ENCODE peak calls at places on chromosomes 1 and 21, in seven cellular contexts. V is K562, O is astrocyte, S is mesenchymal stem cell, P is PC-3, N is mammary epithelial cell, C is PC-9. Q is an unnamed sample.

GRCh38 chr1:41322835-41323234 is 38.4 kb upstream of the FOXO6 start:
- DNase-seq in V (peak; percentile 62), O (no peak), S (peak; percentile 22), P (peak; percentile 66), N (peak; percentile 45), C (peak; percentile 60), Q (peak; percentile 40)

GRCh38 chr1:241749041-241749798 is 97.1 kb downstream of the WDR64 start:
- DNase-seq in V (no peak), O (peak; percentile 28), S (no peak), P (peak; percentile 70), N (peak; percentile 48), C (peak; percentile 74), Q (peak; percentile 77)

GRCh38 chr21:24025101-24025500 is 1582.2 kb downstream of the MRPL39 start:
- DNase-seq in V (no peak), O (no peak), S (no peak), P (peak; percentile 5), N (no peak), C (no peak), Q (no peak)

GRCh38 chr1:208593306-208594006 is 349.3 kb upstream of the PLXNA2 start:
- DNase-seq in V (no peak), O (no peak), S (no peak), P (no peak), N (no peak), C (no peak), Q (no peak)

GRCh38 chr21:41810597-41810932 is 43.7 kb upstream of the RIPK4 start:
- DNase-seq in V (no peak), O (no peak), S (no peak), P (no peak), N (no peak), C (no peak), Q (no peak)

GRCh38 chr1:69533343-69533742 is 34.4 kb upstream of the LRRC7 start:
- DNase-seq in V (no peak), O (no peak), S (no peak), P (no peak), N (peak; percentile 28), C (no peak), Q (no peak)

GRCh38 chr21:37219766-37220432 is 47.2 kb downstream of the VPS26C start:
- DNase-seq in V (no peak), O (peak; percentile 9), S (no peak), P (no peak), N (no peak), C (no peak), Q (no peak)

GRCh38 chr1:21234779-21235178 is 55.5 kb downstream of the ECE1 start:
- DNase-seq in V (no peak), O (no peak), S (peak; percentile 55), P (peak; percentile 61), N (no peak), C (no peak), Q (peak; percentile 91)

GRCh38 chr21:42818328-42818749 is 61.0 kb downstream of the WDR4 start:
- DNase-seq in V (peak; percentile 69), O (peak; percentile 14), S (peak; percentile 55), P (peak; percentile 69), N (peak; percentile 45), C (no peak), Q (peak; percentile 73)

GRCh38 chr1:226405411-226405988 is 2.4 kb downstream of the PARP1 start:
- DNase-seq in V (no peak), O (no peak), S (no peak), P (no peak), N (no peak), C (no peak), Q (no peak)

GRCh38 chr1:143643148-143643885 is 328.5 kb downstream of the FAM72C start:
- DNase-seq in V (no peak), O (no peak), S (no peak), P (no peak), N (no peak), C (no peak), Q (no peak)

GRCh38 chr21:33374080-33374873 is 28.9 kb upstream of the IFNGR2 start:
- DNase-seq in V (no peak), O (peak; percentile 35), S (peak; percentile 46), P (peak; percentile 90), N (peak; percentile 55), C (peak; percentile 98), Q (peak; percentile 58)

GRCh38 chr1:237105826-237106225 is 63.8 kb downstream of the RYR2 start:
- DNase-seq in V (no peak), O (no peak), S (no peak), P (no peak), N (no peak), C (no peak), Q (no peak)

GRCh38 chr1:33726274-33726804 is 137.5 kb upstream of the HMGB4 start:
- DNase-seq in V (no peak), O (no peak), S (no peak), P (no peak), N (no peak), C (no peak), Q (no peak)

GRCh38 chr1:84479998-84480397 is 932 bp downstream of the RPF1 start:
- DNase-seq in V (peak; percentile 15), O (no peak), S (no peak), P (no peak), N (no peak), C (no peak), Q (peak; percentile 46)

GRCh38 chr1:234326493-234327366 is 46.5 kb upstream of the COA6 start:
- DNase-seq in V (peak; percentile 76), O (no peak), S (peak; percentile 55), P (peak; percentile 81), N (peak; percentile 41), C (no peak), Q (peak; percentile 76)
- H3K4me3 ChIP-seq in V (no peak overlapping the region), O (peak overlapping the region; percentile 40), S (peak overlapping the region; percentile 65), P (peak overlapping the region; percentile 66), N (no peak overlapping the region), C (no peak overlapping the region), Q (peak overlapping the region; percentile 56)

GRCh38 chr1:5895446-5896406 is 96.5 kb downstream of the NPHP4 start:
- DNase-seq in V (no peak), O (no peak), S (no peak), P (no peak), N (no peak), C (no peak), Q (no peak)
- H3K4me2 ChIP-seq in V (no peak overlapping the region), O (no peak overlapping the region), S (no peak overlapping the region), P (no peak overlapping the region), N (no peak overlapping the region), C (no peak overlapping the region), Q (no peak overlapping the region)

DNA sequence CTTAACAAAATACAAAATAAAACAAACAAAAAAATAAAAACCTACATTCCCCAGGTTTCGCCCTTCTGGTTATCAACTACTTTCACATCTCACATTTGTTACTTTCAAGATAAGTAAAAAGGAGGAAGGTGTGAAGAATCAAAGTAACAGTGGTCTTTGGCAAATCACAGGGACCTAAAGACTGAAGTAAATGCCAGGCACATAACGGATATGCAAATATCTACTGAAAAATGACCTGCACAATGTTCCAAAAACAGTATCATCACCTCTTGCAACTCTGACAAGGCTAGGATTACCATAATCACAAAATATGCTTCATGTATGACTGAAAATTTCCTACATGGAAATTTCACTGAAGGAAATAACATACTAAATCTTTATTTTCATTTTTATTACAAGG is 29.3 kb downstream of the COP1 start:
- DNase-seq in V (no peak), O (no peak), S (no peak), P (no peak), N (no peak), C (no peak), Q (no peak)
- H3K4me3 ChIP-seq in V (no peak overlapping the region), O (no peak overlapping the region), S (no peak overlapping the region), P (no peak overlapping the region), N (no peak overlapping the region), C (no peak overlapping the region), Q (no peak overlapping the region)

DNA sequence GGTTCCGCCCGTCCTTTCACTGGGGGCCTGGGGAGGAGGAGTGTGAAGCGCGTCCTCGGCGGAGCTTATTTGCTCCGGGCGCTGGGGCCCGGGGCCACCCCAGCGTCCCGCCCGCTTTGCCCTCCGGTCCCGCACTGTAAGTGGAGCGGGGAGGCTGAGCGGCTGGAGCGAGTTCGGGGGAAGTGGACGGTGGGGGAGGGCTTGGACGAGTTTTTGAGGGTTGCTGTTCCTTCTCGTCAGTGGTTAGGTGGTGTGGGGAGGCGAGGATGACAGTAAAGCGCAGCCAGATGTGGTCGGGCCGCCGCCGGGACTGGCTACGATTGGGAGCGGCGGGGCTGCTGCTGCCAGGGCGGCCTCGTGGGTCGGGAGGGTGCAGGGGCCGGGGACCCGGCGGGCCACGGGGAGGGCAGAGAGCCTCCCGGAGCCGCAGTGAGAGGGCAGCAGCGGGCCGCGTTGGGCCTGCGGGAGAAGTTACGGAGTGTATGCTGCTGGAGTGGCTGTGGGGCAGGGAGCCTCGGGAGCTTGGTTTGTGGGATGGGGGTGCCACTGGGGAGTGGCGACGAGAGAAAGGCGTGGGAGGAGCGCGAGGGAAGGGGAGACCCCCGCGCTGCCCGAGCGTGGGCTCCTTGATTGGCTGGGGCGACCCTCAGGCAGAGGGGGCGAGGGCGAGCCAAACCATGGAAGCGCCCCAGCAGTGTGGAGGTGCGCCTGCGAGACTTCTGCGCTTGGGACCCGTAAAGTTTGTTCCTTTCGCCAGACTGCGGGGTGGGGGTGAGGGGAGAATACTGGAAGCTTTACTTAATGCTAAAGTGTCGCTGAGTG is 2.1 kb downstream of the ADGRL2 start:
- DNase-seq in V (no peak), O (peak; percentile 30), S (peak; percentile 74), P (no peak), N (peak; percentile 61), C (no peak), Q (peak; percentile 84)
- H3K4me2 ChIP-seq in V (no peak overlapping the region), O (peak overlapping the region; percentile 97), S (peak overlapping the region; percentile 90), P (peak overlapping the region; percentile 62), N (peak overlapping the region; percentile 96), C (peak overlapping the region; percentile 94), Q (peak overlapping the region; percentile 94)

DNA sequence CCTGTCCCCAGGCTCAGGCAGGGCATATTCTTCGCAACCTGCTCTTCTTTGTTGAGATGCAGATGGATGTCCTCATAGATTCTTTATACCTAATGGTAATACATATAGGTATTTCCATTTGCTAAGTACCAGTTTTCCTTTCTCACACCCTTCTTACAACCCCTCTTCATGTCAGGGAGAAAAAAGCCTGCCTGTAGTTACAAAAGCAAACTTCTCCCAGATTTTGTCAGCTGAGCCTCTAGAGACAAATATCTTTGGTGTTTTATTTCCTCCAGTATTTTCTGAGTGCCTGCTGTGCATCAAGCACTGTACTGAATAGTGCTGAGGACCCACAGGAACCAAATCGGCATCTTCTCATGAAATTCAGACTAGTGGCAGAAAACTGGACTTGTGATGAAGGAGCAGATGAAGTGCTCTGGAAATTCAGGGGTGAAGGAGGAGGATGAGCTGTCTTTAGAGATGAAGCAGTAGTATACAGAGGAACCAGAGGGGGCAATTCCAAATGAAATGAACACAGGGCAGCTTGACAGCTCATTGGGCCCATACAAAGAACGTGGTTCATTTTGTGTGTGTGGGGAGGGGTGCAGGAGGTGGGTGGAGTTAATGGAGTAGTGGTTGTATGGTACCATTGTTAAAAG is 33.4 kb downstream of the SLC2A1 start:
- DNase-seq in V (no peak), O (no peak), S (no peak), P (no peak), N (no peak), C (no peak), Q (peak; percentile 21)
- H3K4me3 ChIP-seq in V (peak overlapping the region; percentile 55), O (peak overlapping the region; percentile 15), S (peak overlapping the region; percentile 98), P (peak overlapping the region; percentile 79), N (peak overlapping the region; percentile 5), C (peak overlapping the region; percentile 63), Q (peak overlapping the region; percentile 86)

DNA sequence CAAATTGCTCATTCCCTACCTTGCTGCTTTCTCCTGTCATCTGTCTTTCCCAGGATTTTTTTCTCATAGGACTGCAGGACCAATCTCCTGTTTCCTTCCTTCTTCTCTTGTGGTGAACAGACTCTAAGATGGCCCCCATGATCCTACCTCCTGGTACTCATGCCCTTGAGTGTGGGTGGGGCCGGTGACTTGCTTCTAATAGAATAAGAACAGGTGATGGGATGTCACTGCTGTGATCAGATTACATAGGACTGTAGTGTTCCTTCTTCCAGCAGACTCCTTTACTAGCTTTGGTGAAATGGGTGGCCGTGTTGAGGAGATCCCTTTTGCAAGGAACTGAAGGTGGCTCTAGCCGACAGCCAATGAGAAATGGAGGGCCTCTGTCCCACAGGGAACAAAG is 7.6 kb downstream of the GSTM3 start:
- DNase-seq in V (no peak), O (no peak), S (no peak), P (no peak), N (no peak), C (no peak), Q (no peak)
- H3K4me2 ChIP-seq in V (no peak overlapping the region), O (no peak overlapping the region), S (no peak overlapping the region), P (no peak overlapping the region), N (no peak overlapping the region), C (no peak overlapping the region), Q (no peak overlapping the region)

Q was measured in GM23248.